ENCODE peak calls at places on chromosomes 11 and 22, in ten cellular contexts. Q is fibroblast of lung; U is left ventricle myocardium superior; M is nucleus accumbens; Z is uterus; T is H9; S is NCI-H1105; K is GM23248; O is stimulated activated CD4-positive, alpha-beta T cell treated with anti-CD3 and anti-CD28 coated beads, Interleukin-4, amount 100 ng/mL, for 1 hour; A is Caco-2. X is an unnamed sample.

GRCh38 chr11:48012051-48012391 is 31.7 kb downstream of the PTPRJ start:
- DNase-seq in Q (no peak), U (no peak), M (no peak), Z (no peak), T (no peak), S (no peak), K (no peak), O (peak), A (no peak), X (no peak)

GRCh38 chr22:31075961-31076360 is 5.2 kb upstream of the SMTN start:
- DNase-seq in Q (no peak), U (peak), M (no peak), Z (peak), T (no peak), S (no peak), K (peak), O (no peak), A (no peak), X (peak)

GRCh38 chr11:117986981-117987495 is 844 bp downstream of the IL10RA start:
- DNase-seq in Q (no peak), U (no peak), M (no peak), Z (no peak), T (no peak), S (no peak), K (peak), O (peak), A (no peak), X (no peak)

GRCh38 chr11:13238879-13239514 is 38.6 kb upstream of the BMAL1 start:
- DNase-seq in Q (peak), U (peak), M (no peak), Z (no peak), T (peak), S (peak), K (peak), O (peak), A (peak), X (peak)

GRCh38 chr11:6635082-6635932 is 16.1 kb upstream of the TPP1 start:
- DNase-seq in Q (no peak), U (peak), M (peak), Z (peak), T (peak), S (no peak), K (peak), O (no peak), A (peak), X (no peak)

GRCh38 chr22:42747701-42748513 is 27.2 kb upstream of the A4GALT start:
- DNase-seq in Q (peak), U (peak), M (no peak), Z (no peak), T (no peak), S (no peak), K (peak), O (no peak), A (no peak), X (peak)

GRCh38 chr11:57711414-57712255 is at the start of gene MED19:
- DNase-seq in Q (peak), U (peak), M (no peak), Z (peak), T (peak), S (peak), K (peak), O (peak), A (peak), X (no peak)

GRCh38 chr22:36453266-36453607 is 28.2 kb downstream of the TXN2 start:
- DNase-seq in Q (no peak), U (no peak), M (no peak), Z (no peak), T (no peak), S (no peak), K (peak), O (no peak), A (no peak), X (no peak)

GRCh38 chr11:73761403-73761945 is 600 bp upstream of the RAB6A start:
- DNase-seq in Q (no peak), U (peak), M (no peak), Z (no peak), T (no peak), S (no peak), K (no peak), O (no peak), A (no peak), X (no peak)

GRCh38 chr22:18044548-18045271 is 20.3 kb upstream of the MICAL3 start:
- DNase-seq in Q (peak), U (peak), M (peak), Z (peak), T (no peak), S (peak), K (no peak), O (no peak), A (no peak), X (no peak)

GRCh38 chr11:132336781-132337535 is 966.5 kb downstream of the NTM start:
- DNase-seq in Q (no peak), U (no peak), M (no peak), Z (no peak), T (no peak), S (no peak), K (no peak), O (no peak), A (no peak), X (no peak)

GRCh38 chr11:2168286-2169000 is 3.2 kb downstream of the TH start:
- DNase-seq in Q (no peak), U (no peak), M (no peak), Z (no peak), T (no peak), S (no peak), K (no peak), O (no peak), A (no peak), X (no peak)

GRCh38 chr22:46069518-46070214 is 80.7 kb upstream of the PPARA start:
- DNase-seq in Q (peak), U (peak), M (peak), Z (peak), T (peak), S (peak), K (peak), O (peak), A (peak), X (peak)

GRCh38 chr11:100151944-100152343 is 535.1 kb upstream of the ARHGAP42 start:
- DNase-seq in Q (peak), U (no peak), M (no peak), Z (no peak), T (no peak), S (no peak), K (peak), O (no peak), A (no peak), X (no peak)

GRCh38 chr22:36816635-36817428 is at the start of gene PVALB:
- DNase-seq in Q (peak), U (peak), M (no peak), Z (peak), T (no peak), S (peak), K (peak), O (no peak), A (no peak), X (peak)

GRCh38 chr11:31237819-31238771 is 131.4 kb downstream of the DCDC1 start:
- DNase-seq in Q (peak), U (no peak), M (no peak), Z (no peak), T (peak), S (no peak), K (peak), O (no peak), A (no peak), X (no peak)

GRCh38 chr11:75014129-75014528 is 25.4 kb downstream of the NEU3 start:
- DNase-seq in Q (peak), U (no peak), M (no peak), Z (no peak), T (no peak), S (no peak), K (peak), O (no peak), A (no peak), X (peak)

GRCh38 chr11:35927730-35928129 is 16.1 kb upstream of the LDLRAD3 start:
- DNase-seq in Q (peak), U (peak), M (no peak), Z (peak), T (no peak), S (no peak), K (peak), O (no peak), A (peak), X (no peak)

GRCh38 chr11:58688779-58689503 is 42.8 kb downstream of the GLYAT start:
- DNase-seq in Q (no peak), U (no peak), M (no peak), Z (no peak), T (no peak), S (no peak), K (peak), O (no peak), A (no peak), X (no peak)